ENCODE peak calls at places on chromosome 13, in nine cellular contexts. M is HCT116, Y is IMR-90, G is body of pancreas, H is gastrocnemius medialis, Q is K562, E is upper lobe of left lung, O is heart left ventricle, S is A549. J is an unnamed sample.

GRCh38 chr13:20891034-20891433 is 11.5 kb downstream of the XPO4 start:
- ATAC-seq in M (no peak), Y (no peak), G (no peak), H (no peak), Q (no peak), E (no peak), O (no peak), S (no peak), J (no peak)

GRCh38 chr13:85377783-85378182 is 421.4 kb downstream of the SLITRK6 start:
- ATAC-seq in M (no peak), Y (no peak), G (no peak), H (no peak), Q (no peak), E (no peak), O (no peak), S (no peak), J (no peak)

GRCh38 chr13:94992277-94992989 is 280.1 kb upstream of the SOX21 start:
- ATAC-seq in M (no peak), Y (no peak), G (no peak), H (no peak), Q (no peak), E (peak), O (no peak), S (no peak), J (no peak)

GRCh38 chr13:25871389-25872125 is 180.3 kb downstream of the SHISA2 start:
- ATAC-seq in M (no peak), Y (no peak), G (no peak), H (no peak), Q (no peak), E (no peak), O (no peak), S (no peak), J (no peak)

GRCh38 chr13:59734393-59734792 is 429.3 kb downstream of the DIAPH3 start:
- ATAC-seq in M (no peak), Y (no peak), G (no peak), H (no peak), Q (no peak), E (no peak), O (no peak), S (no peak), J (no peak)

GRCh38 chr13:33526718-33527117 is 241.2 kb upstream of the STARD13 start:
- ATAC-seq in M (no peak), Y (no peak), G (no peak), H (no peak), Q (no peak), E (no peak), O (no peak), S (no peak), J (no peak)

GRCh38 chr13:35761440-35762252 is 285.2 kb upstream of the MAB21L1 start:
- ATAC-seq in M (no peak), Y (no peak), G (no peak), H (no peak), Q (no peak), E (no peak), O (no peak), S (no peak), J (no peak)

GRCh38 chr13:76812206-76812882 is 73.9 kb downstream of the KCTD12 start:
- ATAC-seq in M (no peak), Y (no peak), G (peak), H (peak), Q (no peak), E (peak), O (peak), S (no peak), J (peak)

GRCh38 chr13:24052547-24052981 is 108.0 kb upstream of the SPATA13 start:
- ATAC-seq in M (no peak), Y (peak), G (peak), H (no peak), Q (peak), E (peak), O (peak), S (no peak), J (peak)

GRCh38 chr13:40983725-40984669 is 35.1 kb downstream of the ELF1 start:
- ATAC-seq in M (no peak), Y (no peak), G (no peak), H (no peak), Q (no peak), E (no peak), O (no peak), S (no peak), J (no peak)

GRCh38 chr13:40983269-40983668 is 35.8 kb downstream of the ELF1 start:
- ATAC-seq in M (no peak), Y (no peak), G (no peak), H (no peak), Q (no peak), E (peak), O (no peak), S (no peak), J (no peak)

GRCh38 chr13:40981949-40982348 is 37.2 kb downstream of the ELF1 start:
- ATAC-seq in M (no peak), Y (no peak), G (no peak), H (no peak), Q (no peak), E (no peak), O (no peak), S (no peak), J (no peak)

GRCh38 chr13:40981361-40981760 is 37.8 kb downstream of the ELF1 start:
- ATAC-seq in M (no peak), Y (no peak), G (no peak), H (no peak), Q (peak), E (peak), O (peak), S (no peak), J (peak)

DNA sequence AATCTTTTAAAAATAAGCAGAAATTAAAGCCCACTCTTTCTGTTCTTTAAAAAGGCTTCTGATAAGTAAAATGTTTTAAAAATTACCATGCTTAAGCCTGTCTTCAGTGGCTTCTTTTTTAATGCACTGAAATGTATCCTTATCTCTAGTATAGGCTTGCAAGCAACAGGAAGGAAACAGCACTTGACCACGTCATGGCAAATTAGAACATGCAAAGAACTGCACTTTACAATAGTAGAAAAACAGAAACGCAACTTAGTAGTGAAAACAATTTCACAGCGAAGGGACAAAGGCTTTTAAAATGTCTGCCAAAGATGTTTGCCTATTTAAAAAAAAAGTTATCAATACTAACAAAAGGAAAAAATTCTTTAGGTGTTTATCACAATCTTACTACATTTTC is 36.3 kb downstream of the ELF1 start:
- ATAC-seq in M (no peak), Y (no peak), G (peak), H (peak), Q (peak), E (peak), O (peak), S (no peak), J (no peak)
- TF ChIP-seq POLR2A in M (no peak), Y (no peak), G (peak), H (peak), Q (no peak), E (peak), O (peak), S (no peak), J (no peak)

GRCh38 chr13:112067871-112068305 is 939 bp downstream of the SOX1 start:
- ATAC-seq in M (no peak), Y (no peak), G (no peak), H (no peak), Q (no peak), E (no peak), O (no peak), S (no peak), J (no peak)
- H3K4me3 ChIP-seq in M (no peak), Y (no peak), G (no peak), H (no peak), Q (no peak), E (no peak), O (no peak), S (no peak), J (peak)

GRCh38 chr13:50127017-50127725 is 111.9 kb downstream of the KCNRG start:
- ATAC-seq in M (no peak), Y (no peak), G (no peak), H (no peak), Q (no peak), E (no peak), O (no peak), S (no peak), J (no peak)
- TF ChIP-seq POLR2A in M (no peak), Y (no peak), G (no peak), H (no peak), Q (no peak), E (no peak), O (no peak), S (no peak), J (no peak)

GRCh38 chr13:113446488-113446854 is 6.8 kb downstream of the ADPRHL1 start:
- ATAC-seq in M (no peak), Y (no peak), G (no peak), H (no peak), Q (no peak), E (no peak), O (no peak), S (no peak), J (no peak)

GRCh38 chr13:113448545-113448884 is 4.8 kb downstream of the ADPRHL1 start:
- ATAC-seq in M (peak), Y (no peak), G (peak), H (no peak), Q (peak), E (peak), O (peak), S (peak), J (peak)

GRCh38 chr13:113449693-113450347 is 3.5 kb downstream of the ADPRHL1 start:
- ATAC-seq in M (no peak), Y (no peak), G (no peak), H (no peak), Q (no peak), E (no peak), O (no peak), S (no peak), J (no peak)

GRCh38 chr13:113447596-113447995 is 5.7 kb downstream of the ADPRHL1 start:
- ATAC-seq in M (no peak), Y (no peak), G (no peak), H (no peak), Q (no peak), E (no peak), O (no peak), S (no peak), J (no peak)

GRCh38 chr13:113448885-113449692 is 4.2 kb downstream of the ADPRHL1 start:
- ATAC-seq in M (peak), Y (no peak), G (peak), H (no peak), Q (peak), E (peak), O (peak), S (peak), J (peak)
- H3K4me3 ChIP-seq in M (peak), Y (no peak), G (no peak), H (peak), Q (peak), E (peak), O (peak), S (peak), J (peak)

GRCh38 chr13:48410199-48410598 is 2.7 kb downstream of the LPAR6 start:
- ATAC-seq in M (no peak), Y (no peak), G (no peak), H (no peak), Q (no peak), E (no peak), O (no peak), S (no peak), J (no peak)
- TF ChIP-seq POLR2A in M (no peak), Y (no peak), G (no peak), H (peak), Q (no peak), E (no peak), O (no peak), S (no peak), J (no peak)

GRCh38 chr13:75760182-75760981 is 124.3 kb downstream of the LMO7 start:
- ATAC-seq in M (peak), Y (peak), G (peak), H (peak), Q (peak), E (peak), O (peak), S (peak), J (peak)

GRCh38 chr13:75762967-75763366 is 126.8 kb downstream of the LMO7 start:
- ATAC-seq in M (no peak), Y (no peak), G (no peak), H (no peak), Q (no peak), E (no peak), O (no peak), S (no peak), J (no peak)

GRCh38 chr13:75761373-75761772 is 125.2 kb downstream of the LMO7 start:
- ATAC-seq in M (no peak), Y (no peak), G (no peak), H (no peak), Q (no peak), E (peak), O (no peak), S (no peak), J (no peak)

GRCh38 chr13:75763511-75763910 is 127.4 kb downstream of the LMO7 start:
- ATAC-seq in M (no peak), Y (no peak), G (no peak), H (no peak), Q (no peak), E (no peak), O (no peak), S (no peak), J (no peak)

GRCh38 chr13:75762066-75762937 is 126.2 kb downstream of the LMO7 start:
- ATAC-seq in M (no peak), Y (peak), G (no peak), H (no peak), Q (no peak), E (peak), O (no peak), S (peak), J (peak)
- H3K4me3 ChIP-seq in M (no peak), Y (no peak), G (peak), H (peak), Q (no peak), E (peak), O (peak), S (peak), J (peak)

DNA sequence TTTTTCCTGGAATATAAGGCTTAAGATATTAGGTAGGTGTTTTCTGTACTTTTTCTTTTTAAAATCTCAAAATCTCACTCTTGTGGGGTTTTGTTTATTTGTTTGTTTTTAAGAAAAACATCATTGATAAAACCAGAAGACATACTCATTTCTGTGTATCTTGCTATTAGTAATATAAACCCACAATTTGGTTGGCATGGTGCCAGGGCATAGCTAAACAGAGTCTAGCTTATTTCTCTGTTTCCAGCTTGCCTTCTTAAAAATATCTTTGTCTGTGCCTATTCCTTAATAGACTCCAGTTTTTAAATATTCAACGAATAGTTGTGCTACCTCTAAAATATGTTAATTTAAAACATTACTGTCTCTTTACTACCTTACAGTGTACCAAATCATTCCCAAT is 1121.9 kb upstream of the PCDH20 start:
- ATAC-seq in M (no peak), Y (no peak), G (no peak), H (no peak), Q (no peak), E (no peak), O (no peak), S (no peak), J (no peak)
- TF ChIP-seq POLR2A in M (no peak), Y (no peak), G (no peak), H (no peak), Q (no peak), E (no peak), O (no peak), S (no peak), J (no peak)

DNA sequence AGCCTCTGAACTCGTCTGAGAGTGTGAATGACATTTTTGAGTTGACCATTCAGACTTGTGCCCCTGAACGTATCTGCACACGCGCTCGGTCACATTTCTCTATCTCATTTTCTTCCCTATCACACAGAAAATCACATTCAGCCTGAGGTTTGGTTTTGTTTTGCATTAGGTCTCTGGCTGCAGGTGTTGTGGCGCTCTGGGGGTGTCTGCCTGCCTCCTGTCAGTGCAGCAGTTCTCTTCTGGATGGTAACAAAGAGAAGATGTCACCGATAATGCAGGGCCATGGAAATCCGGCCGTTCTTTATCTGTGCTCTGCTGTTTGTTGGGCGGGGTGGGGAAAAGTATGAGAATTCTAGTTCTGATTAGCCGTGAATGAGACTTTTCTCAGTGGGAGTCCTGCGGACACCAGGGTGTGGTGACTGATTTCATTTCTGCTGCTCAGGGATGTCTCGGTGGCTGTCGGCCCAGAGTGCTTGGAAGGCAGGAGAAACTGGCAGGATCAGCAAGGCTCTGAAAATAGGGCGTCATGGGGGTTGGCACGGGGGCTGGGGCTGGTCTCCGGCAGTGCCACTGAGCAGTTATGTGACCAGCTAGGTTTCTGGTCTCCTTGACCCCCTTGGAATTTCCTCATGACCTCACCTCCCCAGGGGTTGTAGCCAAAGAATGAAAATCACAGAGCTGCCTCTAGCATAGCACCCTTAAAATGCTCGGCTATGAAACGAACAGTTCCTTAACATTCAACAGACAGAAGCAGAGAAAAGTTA is 5.1 kb downstream of the RNF113B start:
- ATAC-seq in M (peak), Y (peak), G (peak), H (peak), Q (no peak), E (peak), O (peak), S (no peak), J (peak)
- H3K4me3 ChIP-seq in M (no peak), Y (no peak), G (no peak), H (peak), Q (no peak), E (no peak), O (peak), S (no peak), J (peak)

GRCh38 chr13:50124536-50125305 is 109.5 kb downstream of the KCNRG start:
- ATAC-seq in M (peak), Y (peak), G (peak), H (peak), Q (peak), E (peak), O (peak), S (peak), J (peak)
- TF ChIP-seq POLR2A in M (no peak), Y (no peak), G (peak), H (no peak), Q (peak), E (no peak), O (no peak), S (no peak), J (peak)

DNA sequence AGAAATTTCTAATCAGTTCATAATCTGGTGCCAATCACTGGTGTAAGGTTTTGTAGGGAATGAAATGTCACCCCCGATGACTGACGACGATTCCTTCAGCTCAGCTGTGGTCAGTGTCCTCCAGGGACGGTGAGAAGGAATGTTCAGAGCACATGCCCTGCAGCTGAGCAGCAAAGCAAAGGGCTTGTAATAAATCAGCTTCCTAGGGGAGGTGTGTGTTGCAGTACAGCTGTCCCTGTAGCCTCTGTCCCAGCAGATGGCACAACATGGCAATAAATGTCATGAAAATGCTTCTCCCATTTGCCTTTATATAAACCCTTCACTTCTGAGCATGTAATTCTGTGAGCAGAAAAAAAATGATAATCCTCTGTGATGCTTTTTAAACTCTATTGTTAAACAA is 102.4 kb downstream of the FAM216B start:
- ATAC-seq in M (no peak), Y (peak), G (peak), H (peak), Q (no peak), E (peak), O (peak), S (peak), J (no peak)
- H3K4me3 ChIP-seq in M (no peak), Y (no peak), G (no peak), H (no peak), Q (no peak), E (no peak), O (no peak), S (no peak), J (no peak)

J was measured in gastroesophageal sphincter.